ENCODE peak calls at places on chromosomes 13 and 19, in nine cellular contexts. G, V, K, O, I, D, W, C and Z are unnamed samples.

GRCh38 chr19:35513975-35514809 is 743 bp upstream of the DMKN start:
- DNase-seq in I (no peak), O (no peak), D (no peak), K (no peak), G (no peak), C (peak; percentile 54), V (peak; percentile 24), W (no peak), Z (no peak)

GRCh38 chr19:41784337-41785239 is 11.8 kb upstream of the CEACAM3 start:
- DNase-seq in C (no peak), O (no peak), I (no peak), G (no peak), V (no peak), W (no peak), D (no peak), K (no peak), Z (no peak)

GRCh38 chr13:51328488-51328887 is 11.0 kb upstream of the SERPINE3 start:
- DNase-seq in W (no peak), I (no peak), G (no peak), C (no peak), V (peak; percentile 26), K (no peak), O (no peak), D (no peak), Z (peak; percentile 43)

GRCh38 chr13:80441968-80442367 is 101.0 kb upstream of the SPRY2 start:
- DNase-seq in V (no peak), O (no peak), D (no peak), C (peak; percentile 82), I (no peak), K (no peak), W (no peak), G (no peak), Z (no peak)

GRCh38 chr19:46265217-46265828 is 31.5 kb upstream of the HIF3A start:
- DNase-seq in V (peak; percentile 72), I (peak; percentile 51), O (peak; percentile 34), G (peak; percentile 54), D (peak; percentile 80), W (no peak), C (peak; percentile 89), K (no peak), Z (peak; percentile 61)

GRCh38 chr19:1399745-1400144 is 1.6 kb downstream of the GAMT start:
- DNase-seq in W (no peak), I (no peak), K (no peak), O (no peak), C (no peak), G (no peak), D (no peak), V (no peak), Z (no peak)

GRCh38 chr19:15195987-15196682 is 4.7 kb downstream of the NOTCH3 start:
- DNase-seq in W (peak; percentile 90), G (no peak), C (no peak), O (no peak), D (peak; percentile 73), I (no peak), K (peak; percentile 79), V (no peak), Z (no peak)

GRCh38 chr19:45160870-45161714 is at the start of gene NKPD1:
- DNase-seq in K (peak; percentile 52), O (no peak), G (no peak), I (no peak), C (no peak), V (peak; percentile 56), D (no peak), W (peak; percentile 71), Z (no peak)

GRCh38 chr13:38361551-38362262 is 12.1 kb downstream of the UFM1 start:
- DNase-seq in I (no peak), C (no peak), W (no peak), G (no peak), D (no peak), V (no peak), O (no peak), K (no peak), Z (no peak)
- H3K4me3 ChIP-seq in I (no peak overlapping the region), C (no peak overlapping the region), W (no peak overlapping the region), G (no peak overlapping the region), D (no peak overlapping the region), V (no peak overlapping the region), O (no peak overlapping the region), K (no peak overlapping the region), Z (no peak overlapping the region)

GRCh38 chr19:47651691-47652090 is 42.8 kb downstream of the BICRA start:
- DNase-seq in O (no peak), W (no peak), V (no peak), I (no peak), D (no peak), C (no peak), K (no peak), G (no peak), Z (no peak)
- TF ChIP-seq CTCF in O (no peak), W (no peak), V (no peak), I (no peak), D (no peak), C (no peak), K (no peak), G (no peak), Z (no peak)

GRCh38 chr19:3135961-3136683 is at the start of gene GNA15:
- DNase-seq in G (peak; percentile 37), C (no peak), V (no peak), I (no peak), W (peak; percentile 81), K (peak; percentile 77), D (no peak), O (no peak), Z (no peak)

GRCh38 chr19:3133793-3134116 is 2.1 kb upstream of the GNA15 start:
- DNase-seq in V (no peak), K (no peak), G (no peak), I (no peak), W (no peak), D (no peak), C (no peak), O (no peak), Z (no peak)

GRCh38 chr19:3137139-3137538 is 1.3 kb downstream of the GNA15 start:
- DNase-seq in D (no peak), K (no peak), C (peak; percentile 80), G (peak; percentile 70), I (no peak), W (no peak), V (no peak), O (no peak), Z (no peak)

GRCh38 chr19:3138268-3138667 is 2.4 kb downstream of the GNA15 start:
- DNase-seq in O (no peak), D (no peak), V (no peak), C (no peak), G (no peak), W (no peak), I (no peak), K (no peak), Z (no peak)

DNA sequence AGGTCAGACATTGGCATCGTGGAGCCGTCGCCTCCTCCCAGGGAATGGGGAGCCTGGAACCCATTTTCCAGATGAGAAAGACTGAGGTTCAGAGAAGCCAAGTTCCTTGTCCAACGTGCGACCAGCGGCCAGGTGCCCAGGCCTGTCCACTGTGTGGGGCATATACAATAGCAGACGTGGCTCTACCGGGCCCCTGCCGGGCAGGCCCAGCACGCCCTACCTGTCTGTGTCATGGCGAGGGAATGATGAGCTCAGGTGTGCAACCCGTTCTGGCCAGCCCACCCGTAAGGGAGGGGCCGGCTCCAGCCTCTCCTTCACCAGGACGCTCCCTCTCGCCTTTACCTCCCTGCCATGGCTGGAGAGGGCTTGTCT is 837 bp downstream of the GNA15 start:
- DNase-seq in C (no peak), V (no peak), I (no peak), G (no peak), D (no peak), K (no peak), W (no peak), O (no peak), Z (no peak)
- H3K4me3 ChIP-seq in C (no peak overlapping the region), V (no peak overlapping the region), I (no peak overlapping the region), G (no peak overlapping the region), D (peak overlapping the region; percentile 52), K (peak overlapping the region; percentile 69), W (peak overlapping the region; percentile 62), O (no peak overlapping the region), Z (peak overlapping the region; percentile 40)

GRCh38 chr19:18401580-18402112 is 4.2 kb upstream of the LRRC25 start:
- DNase-seq in W (peak; percentile 86), K (peak; percentile 88), I (no peak), D (peak; percentile 74), G (no peak), O (no peak), V (no peak), C (peak; percentile 71), Z (no peak)
- TF ChIP-seq CTCF in W (peak; percentile 30), K (no peak), I (no peak), D (no peak), G (no peak), O (peak; percentile 73), V (no peak), C (peak; percentile 53), Z (peak; percentile 34)

GRCh38 chr19:19777692-19778091 is 43.9 kb downstream of the ZNF506 start:
- DNase-seq in W (no peak), C (no peak), V (no peak), I (no peak), D (no peak), G (no peak), K (no peak), O (no peak), Z (no peak)

GRCh38 chr19:19774354-19775033 is 41.6 kb upstream of the ZNF14 start:
- DNase-seq in I (no peak), V (no peak), D (no peak), G (no peak), O (no peak), K (no peak), C (no peak), W (no peak), Z (no peak)

GRCh38 chr19:19778666-19779065 is 42.9 kb downstream of the ZNF506 start:
- DNase-seq in V (no peak), C (no peak), G (no peak), I (no peak), K (no peak), W (no peak), D (no peak), O (no peak), Z (no peak)

GRCh38 chr19:19776206-19777008 is 43.5 kb upstream of the ZNF14 start:
- DNase-seq in V (peak; percentile 97), I (peak; percentile 100), C (peak; percentile 99), W (peak; percentile 98), O (peak; percentile 95), D (peak; percentile 98), G (peak; percentile 94), K (peak; percentile 98), Z (peak; percentile 98)

GRCh38 chr19:19775891-19776205 is 42.9 kb upstream of the ZNF14 start:
- DNase-seq in C (no peak), I (no peak), V (no peak), K (no peak), W (no peak), D (no peak), G (no peak), O (no peak), Z (no peak)
- H3K4me3 ChIP-seq in C (peak overlapping the region; percentile 94), I (peak overlapping the region; percentile 97), V (peak overlapping the region; percentile 81), K (peak overlapping the region; percentile 74), W (peak overlapping the region; percentile 89), D (peak overlapping the region; percentile 43), G (peak overlapping the region; percentile 92), O (peak overlapping the region; percentile 87), Z (peak overlapping the region; percentile 77)

GRCh38 chr19:6737284-6737872 is at the start of gene GPR108:
- DNase-seq in K (peak; percentile 100), W (peak; percentile 100), D (peak; percentile 100), C (peak; percentile 100), G (peak; percentile 99), V (peak; percentile 99), O (peak; percentile 100), I (peak; percentile 100), Z (peak; percentile 100)
- TF ChIP-seq CTCF in K (no peak), W (no peak), D (no peak), C (no peak), G (peak; percentile 13), V (no peak), O (no peak), I (no peak), Z (no peak)

GRCh38 chr13:24097064-24097463 is 63.5 kb upstream of the SPATA13 start:
- DNase-seq in V (no peak), I (no peak), O (peak; percentile 15), D (no peak), K (no peak), C (peak; percentile 47), G (no peak), W (no peak), Z (peak; percentile 28)
- H3K4me3 ChIP-seq in V (no peak overlapping the region), I (no peak overlapping the region), O (no peak overlapping the region), D (no peak overlapping the region), K (no peak overlapping the region), C (no peak overlapping the region), G (no peak overlapping the region), W (no peak overlapping the region), Z (no peak overlapping the region)